ENCODE peak calls at places on chromosomes 7 and 10, in four cellular contexts. G is activated naive CD4-positive, alpha-beta T cell; O is coronary artery; E is hypothalamus. B is an unnamed sample.

GRCh38 chr10:71696635-71697326 is 22.8 kb downstream of the C10orf105 start:
- DNase-seq in O (no peak), E (peak), G (peak), B (no peak)

GRCh38 chr7:148999166-148999565 is 29.1 kb downstream of the PDIA4 start:
- DNase-seq in E (no peak), G (no peak), O (no peak), B (no peak)

GRCh38 chr7:129841465-129841864 is 111.3 kb downstream of the UBE2H start:
- DNase-seq in O (no peak), G (no peak), E (no peak), B (peak)

GRCh38 chr7:155229548-155230168 is 68.0 kb upstream of the INSIG1 start:
- DNase-seq in O (no peak), G (no peak), E (no peak), B (no peak)

GRCh38 chr10:22597142-22597541 is 117.2 kb downstream of the PIP4K2A start:
- DNase-seq in G (no peak), E (no peak), O (no peak), B (no peak)

GRCh38 chr10:95547197-95547596 is 14.0 kb downstream of the SORBS1 start:
- DNase-seq in G (no peak), E (no peak), O (no peak), B (no peak)

GRCh38 chr10:112981553-112981952 is 31.5 kb downstream of the TCF7L2 start:
- DNase-seq in O (no peak), G (no peak), E (no peak), B (no peak)

GRCh38 chr7:23349484-23350157 is 50.5 kb downstream of the MALSU1 start:
- DNase-seq in O (no peak), E (no peak), G (no peak), B (no peak)

GRCh38 chr7:6180344-6180725 is 92.1 kb downstream of the CYTH3 start:
- DNase-seq in G (no peak), E (no peak), O (peak), B (no peak)

GRCh38 chr10:20768849-20769248 is 128.3 kb downstream of the NEBL start:
- DNase-seq in G (no peak), O (no peak), E (no peak), B (no peak)

GRCh38 chr10:30885423-30885822 is 146.2 kb downstream of the ZNF438 start:
- DNase-seq in G (no peak), O (no peak), E (no peak), B (no peak)

GRCh38 chr10:103968441-103969391 is 1.8 kb downstream of the SLK start:
- DNase-seq in O (no peak), E (no peak), G (no peak), B (no peak)

GRCh38 chr7:140594131-140594691 is 46.4 kb downstream of the DENND2A start:
- DNase-seq in O (no peak), E (no peak), G (no peak), B (no peak)

GRCh38 chr7:44277391-44277790 is 48.0 kb downstream of the CAMK2B start:
- DNase-seq in G (no peak), O (peak), E (no peak), B (no peak)

GRCh38 chr7:96415293-96415940 is 93.5 kb upstream of the SLC25A13 start:
- DNase-seq in G (no peak), O (no peak), E (no peak), B (no peak)

GRCh38 chr10:69335063-69335587 is 56.8 kb downstream of the HK1 start:
- DNase-seq in E (no peak), G (no peak), O (no peak), B (no peak)

GRCh38 chr7:37833107-37833817 is 15.1 kb upstream of the NME8 start:
- DNase-seq in G (no peak), E (no peak), O (no peak), B (no peak)

GRCh38 chr10:84267503-84268126 is 22.8 kb downstream of the RGR start:
- DNase-seq in G (peak), E (peak), O (no peak), B (peak)

GRCh38 chr10:99551158-99551557 is 18.4 kb downstream of the NKX2-3 start:
- DNase-seq in E (no peak), O (no peak), G (no peak), B (no peak)

GRCh38 chr7:117715784-117716445 is 157.3 kb downstream of the CTTNBP2 start:
- DNase-seq in O (no peak), G (no peak), E (no peak), B (no peak)

GRCh38 chr10:75229961-75230360 is 5.8 kb downstream of the COMTD1 start:
- DNase-seq in E (no peak), G (no peak), O (no peak), B (no peak)

GRCh38 chr10:110820321-110820814 is 51.4 kb upstream of the PDCD4 start:
- DNase-seq in E (peak), G (no peak), O (peak), B (no peak)

GRCh38 chr7:104943502-104944343 is 70.3 kb upstream of the KMT2E start:
- DNase-seq in G (peak), O (no peak), E (no peak), B (no peak)

GRCh38 chr10:32377458-32378370 is 30.8 kb upstream of the EPC1 start:
- DNase-seq in E (no peak), G (no peak), O (no peak), B (no peak)

GRCh38 chr10:36450385-36450784 is 675.0 kb upstream of the ANKRD30A start:
- DNase-seq in O (no peak), G (no peak), E (no peak), B (no peak)

GRCh38 chr7:50283206-50283605 is 21.3 kb upstream of the IKZF1 start:
- DNase-seq in G (no peak), E (no peak), O (no peak), B (no peak)

GRCh38 chr7:45430397-45430796 is 143.8 kb upstream of the ADCY1 start:
- DNase-seq in O (no peak), E (no peak), G (no peak), B (no peak)

GRCh38 chr10:76433161-76434005 is 1002.0 kb downstream of the LRMDA start:
- DNase-seq in G (no peak), O (no peak), E (no peak), B (no peak)

GRCh38 chr10:69481280-69481679 is 30.0 kb downstream of the TSPAN15 start:
- DNase-seq in G (no peak), E (no peak), O (no peak), B (no peak)

GRCh38 chr7:17690030-17690429 is 250.3 kb downstream of the SNX13 start:
- DNase-seq in G (no peak), E (no peak), O (no peak), B (no peak)

GRCh38 chr10:128932071-128932820 is 534.8 kb upstream of the MGMT start:
- DNase-seq in E (no peak), G (no peak), O (no peak), B (no peak)

GRCh38 chr7:130349911-130350782 is 5.5 kb downstream of the CPA5 start:
- DNase-seq in E (no peak), O (no peak), G (no peak), B (no peak)

GRCh38 chr10:103640436-103641181 is 147.1 kb downstream of the NEURL1 start:
- DNase-seq in G (no peak), O (no peak), E (no peak), B (no peak)

GRCh38 chr7:147909712-147910111 is 680.9 kb upstream of the C7orf33 start:
- DNase-seq in G (no peak), O (no peak), E (no peak), B (no peak)

GRCh38 chr7:43785425-43785824 is 26.9 kb downstream of the BLVRA start:
- DNase-seq in O (no peak), G (no peak), E (no peak), B (no peak)

GRCh38 chr10:114902151-114902550 is 35.8 kb upstream of the TRUB1 start:
- DNase-seq in G (no peak), O (no peak), E (no peak), B (no peak)